ENCODE peak calls at places on chromosomes 6 and 20, in six cellular contexts. K, V, Y, N, M and L are unnamed samples. For H3K36me3, the result is how much of the 10 kb centered on the place peaks cover.

GRCh38 chr6:141552463-141552862 is 580.3 kb upstream of the GJE1 start:
- DNase-seq in K (no peak), V (no peak), Y (no peak), N (peak), M (no peak), L (peak)

GRCh38 chr6:2266845-2267244 is 21.4 kb upstream of the GMDS start:
- DNase-seq in K (no peak), V (no peak), Y (no peak), N (no peak), M (no peak), L (no peak)

GRCh38 chr6:145643760-145644159 is 91.6 kb downstream of the EPM2A start:
- DNase-seq in K (no peak), V (no peak), Y (no peak), N (no peak), M (no peak), L (peak)

GRCh38 chr6:165580139-165580538 is 82.9 kb downstream of the PDE10A start:
- DNase-seq in K (no peak), V (no peak), Y (no peak), N (no peak), M (no peak), L (no peak)

GRCh38 chr6:11366183-11366933 is 133.9 kb upstream of the NEDD9 start:
- DNase-seq in K (peak), V (no peak), Y (no peak), N (no peak), M (no peak), L (no peak)

GRCh38 chr6:37048851-37049734 is 43.6 kb downstream of the FGD2 start:
- DNase-seq in K (peak), V (peak), Y (peak), N (peak), M (peak), L (peak)

GRCh38 chr20:52748235-52748950 is 223.8 kb upstream of the TSHZ2 start:
- DNase-seq in K (no peak), V (no peak), Y (no peak), N (no peak), M (no peak), L (no peak)

GRCh38 chr6:68746376-68746775 is 111.3 kb downstream of the ADGRB3 start:
- DNase-seq in K (no peak), V (no peak), Y (no peak), N (no peak), M (no peak), L (no peak)

GRCh38 chr6:36633915-36634314 is 39.8 kb downstream of the SRSF3 start:
- DNase-seq in K (peak), V (peak), Y (peak), N (peak), M (peak), L (peak)

GRCh38 chr6:42556462-42556861 is 7.4 kb upstream of the UBR2 start:
- DNase-seq in K (no peak), V (no peak), Y (no peak), N (no peak), M (peak), L (no peak)

GRCh38 chr6:115899883-115900282 is 160.8 kb downstream of the FRK start:
- DNase-seq in K (no peak), V (no peak), Y (no peak), N (no peak), M (no peak), L (no peak)

GRCh38 chr20:60022849-60023248 is 64.6 kb downstream of the CDH26 start:
- DNase-seq in K (no peak), V (no peak), Y (no peak), N (no peak), M (no peak), L (no peak)

DNA sequence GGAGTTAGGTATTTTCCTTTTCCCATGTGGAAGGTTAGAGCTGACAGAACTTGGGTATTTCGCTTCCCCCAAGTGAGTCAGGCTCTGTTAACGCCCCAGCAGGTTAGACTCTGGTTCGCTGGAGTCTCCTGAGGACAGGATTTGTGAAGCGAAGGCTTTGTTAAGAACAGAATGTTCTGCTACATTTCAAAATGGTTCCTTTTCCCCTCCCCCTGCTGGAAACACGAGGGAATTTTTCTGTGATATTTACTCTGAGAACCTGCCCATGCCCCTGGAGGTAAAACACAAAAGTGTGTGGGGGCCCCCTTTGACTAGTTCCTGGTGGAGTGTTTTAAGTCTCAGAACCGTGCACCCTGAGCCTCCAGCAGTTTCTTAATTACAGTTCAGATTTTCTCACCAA is 731.4 kb upstream of the CITED2 start:
- DNase-seq in K (no peak), V (no peak), Y (no peak), N (peak), M (no peak), L (peak)
- H3K27ac ChIP-seq in K (no peak), V (no peak), Y (no peak), N (no peak), M (no peak), L (no peak)

DNA sequence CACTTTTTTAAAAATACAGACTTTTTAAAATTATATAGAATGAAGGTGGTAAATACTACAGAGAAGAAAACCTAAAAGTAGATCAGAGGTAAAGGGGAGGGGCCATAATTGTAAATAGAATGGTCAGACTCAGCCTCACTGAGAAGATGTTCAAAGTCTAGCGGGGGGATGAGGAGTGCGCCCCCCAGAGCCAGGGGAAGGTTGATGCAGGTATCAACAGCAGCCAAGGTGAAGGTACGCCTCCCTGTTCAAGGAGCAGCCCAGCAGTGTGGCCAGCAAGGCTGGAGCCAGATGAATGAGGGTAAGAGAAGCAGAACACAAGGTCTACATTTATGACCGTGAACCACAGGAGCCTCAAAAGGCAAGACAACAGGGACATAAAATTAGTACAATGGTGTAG is 204.1 kb downstream of the PTPRT start:
- DNase-seq in K (no peak), V (no peak), Y (no peak), N (no peak), M (no peak), L (no peak)
- TF ChIP-seq CTCF in K (no peak), V (no peak), Y (no peak), N (no peak), M (no peak), L (no peak)

GRCh38 chr20:49149281-49150045 is 38.7 kb downstream of the STAU1 start:
- DNase-seq in K (no peak), V (no peak), Y (no peak), N (no peak), M (no peak), L (no peak)

GRCh38 chr20:49151437-49151836 is 36.7 kb downstream of the STAU1 start:
- DNase-seq in K (no peak), V (no peak), Y (no peak), N (no peak), M (no peak), L (no peak)

GRCh38 chr20:49148601-49149000 is 39.5 kb downstream of the STAU1 start:
- DNase-seq in K (no peak), V (no peak), Y (no peak), N (no peak), M (no peak), L (no peak)

GRCh38 chr20:49146442-49146841 is 41.7 kb downstream of the STAU1 start:
- DNase-seq in K (no peak), V (no peak), Y (no peak), N (no peak), M (no peak), L (no peak)

GRCh38 chr20:49147269-49147668 is 40.9 kb downstream of the STAU1 start:
- DNase-seq in K (no peak), V (no peak), Y (no peak), N (no peak), M (no peak), L (no peak)
- H3K36me3 ChIP-seq in K (under half), V (half or more), Y (under half), N (half or more), M (under half), L (under half)

GRCh38 chr6:154411076-154411475 is 54.5 kb upstream of the IPCEF1 start:
- DNase-seq in K (no peak), V (no peak), Y (no peak), N (no peak), M (no peak), L (no peak)

GRCh38 chr6:154410215-154410614 is 53.6 kb upstream of the IPCEF1 start:
- DNase-seq in K (no peak), V (no peak), Y (no peak), N (no peak), M (no peak), L (no peak)

GRCh38 chr6:154414021-154414813 is 57.6 kb upstream of the IPCEF1 start:
- DNase-seq in K (no peak), V (no peak), Y (no peak), N (no peak), M (no peak), L (no peak)

GRCh38 chr6:154410619-154411044 is 54.0 kb upstream of the IPCEF1 start:
- DNase-seq in K (no peak), V (no peak), Y (peak), N (peak), M (peak), L (peak)

DNA sequence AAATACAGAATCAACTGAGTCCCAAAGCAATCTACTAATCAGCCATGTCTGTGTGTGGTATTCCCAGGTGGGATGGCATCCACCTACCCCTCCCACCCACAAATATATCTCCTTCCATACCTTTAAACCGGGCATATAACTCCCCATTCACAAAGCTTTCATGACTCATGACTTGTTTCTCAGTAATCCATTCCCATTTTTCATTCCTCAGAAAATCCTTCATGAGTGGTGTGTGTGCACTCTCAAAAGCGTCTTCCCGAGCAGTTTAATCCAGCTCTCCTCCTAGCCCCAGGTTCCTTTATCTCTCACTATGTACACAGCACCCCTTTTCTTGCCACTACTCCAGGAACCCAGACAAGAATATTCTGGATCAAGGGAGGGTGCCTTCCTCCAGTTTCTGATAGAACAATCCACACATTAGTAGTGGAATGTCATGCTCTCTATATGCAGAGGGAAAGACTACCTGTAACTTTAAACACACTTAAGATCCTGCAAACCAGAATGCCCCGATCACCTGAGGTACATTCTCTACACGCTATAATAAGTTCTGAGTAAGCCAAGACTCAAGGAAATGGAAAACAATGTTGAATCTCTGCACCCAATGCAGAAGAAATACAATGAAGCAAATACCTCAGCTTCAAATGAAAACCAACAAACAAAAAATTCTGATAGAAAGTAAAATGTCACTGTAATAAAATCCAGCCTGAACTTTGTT is 55.7 kb upstream of the IPCEF1 start:
- DNase-seq in K (no peak), V (no peak), Y (no peak), N (no peak), M (no peak), L (no peak)
- H3K27ac ChIP-seq in K (no peak), V (no peak), Y (no peak), N (no peak), M (peak), L (no peak)

DNA sequence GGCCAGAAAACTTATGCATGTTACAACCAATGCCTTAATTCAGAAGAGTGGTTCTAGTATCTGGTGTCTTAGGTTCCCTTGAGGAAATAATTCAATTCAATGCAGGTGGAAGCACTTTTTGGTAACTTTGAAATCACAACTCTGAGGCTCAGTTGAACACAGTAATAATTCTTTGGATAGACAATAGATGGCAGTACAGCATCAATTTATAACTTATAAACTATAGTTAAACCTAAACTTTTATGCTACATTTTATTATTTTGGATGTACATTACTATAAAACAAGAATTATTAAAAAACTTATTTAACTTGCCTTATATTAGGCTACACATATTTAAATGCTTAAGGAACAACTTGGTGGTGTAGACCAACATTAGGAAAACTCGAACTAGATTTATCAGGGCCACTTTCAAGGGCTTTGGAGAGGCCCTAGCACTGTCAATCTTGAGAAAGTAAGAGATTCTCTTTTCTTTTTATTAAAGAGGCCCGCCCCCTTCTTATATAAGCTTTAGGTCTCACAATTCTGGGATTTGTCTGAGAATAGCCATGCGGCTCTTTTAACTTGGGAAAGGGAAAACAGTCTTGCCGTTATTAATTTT is 85.9 kb downstream of the CRYBG1 start:
- DNase-seq in K (no peak), V (no peak), Y (no peak), N (peak), M (no peak), L (no peak)
- TF ChIP-seq CTCF in K (peak), V (peak), Y (peak), N (peak), M (peak), L (peak)

DNA sequence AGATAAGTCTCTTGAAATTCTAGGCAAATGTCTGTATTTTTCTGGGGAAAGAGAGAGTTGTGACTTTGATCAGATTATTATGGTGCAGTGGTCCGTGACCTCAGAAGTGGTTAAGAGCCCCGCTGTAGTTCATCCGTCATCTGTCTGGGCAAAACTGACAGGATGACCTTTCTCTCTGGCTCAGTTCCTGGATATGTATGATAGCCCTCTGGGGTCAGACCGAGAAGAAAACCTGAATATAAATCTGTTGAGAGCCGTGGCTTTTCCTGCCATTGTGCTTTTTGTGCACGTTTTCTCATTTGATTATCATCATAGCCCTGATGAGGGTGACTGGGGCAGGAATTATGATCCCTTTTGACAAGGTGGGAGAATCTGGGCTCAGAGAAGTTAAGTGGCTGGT is 26.5 kb downstream of the GHRH start:
- DNase-seq in K (no peak), V (no peak), Y (no peak), N (no peak), M (no peak), L (no peak)
- H3K36me3 ChIP-seq in K (under half), V (half or more), Y (under half), N (half or more), M (half or more), L (half or more)

DNA sequence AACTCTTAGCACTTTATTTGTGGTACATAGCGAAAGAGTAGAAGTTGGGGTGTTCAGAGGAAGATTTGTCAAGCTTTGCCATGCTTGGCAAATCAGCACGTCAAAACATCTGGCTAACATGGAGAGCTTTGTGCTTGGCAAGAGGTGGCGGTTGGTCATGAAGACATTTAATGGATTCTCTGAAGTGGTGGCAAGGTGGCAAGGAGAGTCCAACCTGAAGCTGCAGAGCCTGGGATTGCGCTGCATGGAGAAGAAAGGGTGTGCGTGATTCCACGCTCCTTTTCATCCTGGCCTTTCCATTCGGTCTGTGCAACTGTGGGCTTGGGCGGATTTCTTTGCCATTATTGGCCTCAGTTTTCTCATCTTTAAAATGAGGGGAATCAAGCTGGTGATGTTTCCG is 3.1 kb downstream of the PYGB start:
- DNase-seq in K (no peak), V (no peak), Y (no peak), N (no peak), M (peak), L (no peak)
- H3K27ac ChIP-seq in K (no peak), V (no peak), Y (peak), N (no peak), M (peak), L (no peak)